ENCODE peak calls at places on chromosomes 12 and 14, in four cellular contexts. F, G, D and E are unnamed samples.

GRCh38 chr12:54437697-54438096 is 18.6 kb upstream of the ITGA5 start:
- DNase-seq in D (no peak), F (no peak), G (no peak), E (no peak)

GRCh38 chr14:37090026-37090425 is 82.4 kb downstream of the SLC25A21 start:
- DNase-seq in G (no peak), D (no peak), F (no peak), E (no peak)

GRCh38 chr12:96190403-96191170 is 3.6 kb upstream of the ELK3 start:
- DNase-seq in D (no peak), G (peak; percentile 23), F (no peak), E (no peak)

GRCh38 chr12:9651265-9651729 is 18.2 kb upstream of the CLEC2D start:
- DNase-seq in G (no peak), D (no peak), F (no peak), E (no peak)

GRCh38 chr12:70077441-70077840 is 165.8 kb upstream of the CNOT2 start:
- DNase-seq in F (no peak), G (no peak), D (no peak), E (no peak)

GRCh38 chr14:20970983-20971704 is 15.9 kb downstream of the RNASE2 start:
- DNase-seq in G (peak; percentile 80), D (peak; percentile 80), F (peak; percentile 76), E (peak; percentile 86)

GRCh38 chr12:67539946-67540345 is 108.6 kb upstream of the DYRK2 start:
- DNase-seq in F (no peak), G (no peak), D (no peak), E (no peak)

GRCh38 chr14:63642656-63643382 is 1.1 kb upstream of the WDR89 start:
- DNase-seq in D (no peak), F (no peak), G (no peak), E (no peak)

GRCh38 chr14:52121441-52121840 is 52.6 kb upstream of the NID2 start:
- DNase-seq in F (no peak), G (no peak), D (no peak), E (no peak)

GRCh38 chr12:118922405-118922804 is 58.9 kb upstream of the SRRM4 start:
- DNase-seq in G (no peak), F (no peak), D (no peak), E (no peak)

GRCh38 chr12:74111688-74112360 is 425.8 kb upstream of the ATXN7L3B start:
- DNase-seq in F (no peak), D (peak; percentile 7), G (peak; percentile 13), E (no peak)

GRCh38 chr12:468671-469389 is 9.1 kb downstream of the B4GALNT3 start:
- DNase-seq in F (no peak), G (no peak), D (no peak), E (peak; percentile 55)

GRCh38 chr14:92456215-92457017 is 57.2 kb upstream of the RIN3 start:
- DNase-seq in F (peak; percentile 53), D (peak; percentile 27), G (peak; percentile 59), E (peak; percentile 66)

GRCh38 chr12:75908961-75909699 is 122.4 kb downstream of the PHLDA1 start:
- DNase-seq in G (peak; percentile 27), F (no peak), D (no peak), E (peak; percentile 93)

GRCh38 chr12:54016478-54016964 is 7.7 kb downstream of the HOXC8 start:
- DNase-seq in D (no peak), G (no peak), F (peak; percentile 78), E (no peak)

GRCh38 chr14:29301571-29301970 is 535.0 kb downstream of the FOXG1 start:
- DNase-seq in F (no peak), D (no peak), G (no peak), E (no peak)

GRCh38 chr12:22691319-22691718 is 66.3 kb downstream of the ETNK1 start:
- DNase-seq in D (no peak), G (no peak), F (no peak), E (no peak)

GRCh38 chr12:123815968-123816367 is 53.9 kb downstream of the DNAH10 start:
- DNase-seq in G (no peak), F (no peak), D (no peak), E (no peak)

GRCh38 chr12:79983969-79984629 is 49.2 kb upstream of the PPP1R12A start:
- DNase-seq in G (no peak), F (peak; percentile 9), D (no peak), E (no peak)
- TF ChIP-seq MYC in G (no peak), F (no peak), D (no peak), E (no peak)

DNA sequence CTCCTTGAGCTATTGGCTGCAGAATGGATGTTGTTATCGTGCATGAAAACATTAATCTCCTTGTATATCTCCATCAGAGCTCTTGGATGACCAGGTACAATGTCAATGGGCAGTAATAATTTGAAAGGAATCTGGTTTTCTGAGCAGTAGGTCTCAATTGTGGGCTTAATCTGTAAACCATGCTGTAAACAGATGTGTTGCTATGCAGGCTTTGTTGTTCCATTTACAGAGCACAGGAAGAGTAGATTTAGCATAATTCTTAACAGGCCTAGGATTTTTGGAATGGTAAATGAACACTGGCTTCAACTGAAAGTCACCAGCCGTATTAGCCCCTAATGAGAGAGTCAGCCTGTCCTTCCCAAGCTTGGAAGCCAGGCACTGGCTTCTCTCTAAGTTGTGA is 50.4 kb downstream of the ATG14 start:
- DNase-seq in D (no peak), F (no peak), G (no peak), E (no peak)
- TF ChIP-seq JUN in D (no peak), F (no peak), G (no peak), E (no peak)

DNA sequence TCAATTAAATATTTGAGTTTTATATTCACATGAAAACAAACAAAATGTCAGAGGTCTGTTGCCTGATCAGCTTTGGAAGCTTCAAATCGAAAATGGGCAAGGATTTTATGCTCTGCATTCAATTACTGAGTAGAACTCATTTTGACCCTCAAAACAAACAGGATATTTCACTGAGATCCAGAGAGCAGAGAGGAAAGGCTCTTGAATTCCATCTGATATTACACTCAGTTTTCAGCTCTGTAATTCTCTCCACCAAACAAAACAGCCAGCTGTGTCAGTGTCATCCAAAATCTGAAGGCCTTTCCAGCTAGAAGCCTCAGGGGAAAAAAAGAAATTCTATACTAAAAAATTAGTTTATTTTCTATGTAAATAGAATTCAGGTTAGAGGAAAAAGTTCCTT is 128.5 kb upstream of the FLRT2 start:
- DNase-seq in D (no peak), G (no peak), F (no peak), E (peak; percentile 39)
- TF ChIP-seq MYC in D (no peak), G (no peak), F (no peak), E (no peak)

GRCh38 chr14:86532219-86532618 is 1002.3 kb downstream of the FLRT2 start:
- DNase-seq in G (no peak), D (no peak), F (no peak), E (no peak)
- TF ChIP-seq JUN in G (no peak), D (no peak), F (no peak), E (no peak)

GRCh38 chr12:58169826-58170225 is 228.5 kb downstream of the ATP23 start:
- DNase-seq in F (no peak), D (no peak), G (no peak), E (no peak)

GRCh38 chr12:58167622-58168021 is 226.3 kb downstream of the ATP23 start:
- DNase-seq in F (no peak), D (no peak), G (no peak), E (no peak)

GRCh38 chr12:58172433-58173073 is 231.2 kb downstream of the ATP23 start:
- DNase-seq in F (no peak), G (no peak), D (peak; percentile 9), E (no peak)

GRCh38 chr12:58174316-58174715 is 232.9 kb downstream of the ATP23 start:
- DNase-seq in G (no peak), F (no peak), D (no peak), E (peak; percentile 9)

DNA sequence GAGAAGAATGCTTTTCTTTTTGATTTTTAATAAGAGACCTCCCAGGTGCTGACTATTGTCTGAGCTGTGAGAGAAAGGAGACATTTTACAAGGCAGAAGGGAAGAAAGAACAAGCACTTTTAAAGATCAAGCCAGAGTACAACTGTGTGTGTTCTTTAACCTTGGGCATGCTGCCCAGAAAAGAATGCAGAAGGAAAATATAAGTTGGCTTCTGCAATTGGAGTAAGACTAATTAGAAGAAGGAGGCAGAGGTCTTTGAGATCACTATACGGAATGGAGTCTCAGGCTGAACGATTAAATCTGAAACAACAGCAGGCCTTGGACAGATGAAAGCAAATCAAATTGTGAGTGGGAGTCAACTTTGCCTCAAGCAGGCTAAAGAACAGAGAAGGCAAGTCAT is 230.5 kb downstream of the ATP23 start:
- DNase-seq in D (no peak), F (no peak), G (no peak), E (peak; percentile 80)
- TF ChIP-seq MYC in D (no peak), F (no peak), G (no peak), E (no peak)

DNA sequence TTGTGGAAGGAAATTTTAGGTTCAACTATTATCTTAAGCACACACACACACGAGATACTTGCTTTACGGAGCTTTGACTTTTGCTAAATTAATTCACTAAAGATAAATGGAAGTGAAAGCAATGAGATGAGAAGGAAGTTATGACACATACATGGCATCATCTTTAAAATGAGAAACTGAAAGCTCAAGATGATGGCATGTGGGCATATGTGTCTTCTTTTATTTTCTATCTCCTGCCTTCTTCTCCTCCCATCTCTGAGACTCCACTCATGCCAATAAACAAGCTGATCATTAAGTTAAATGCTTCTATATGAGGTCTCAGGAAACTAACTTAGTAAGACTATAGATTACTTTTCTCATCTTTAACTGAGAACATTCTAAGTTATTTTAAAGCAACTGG is 216.7 kb downstream of the MED13L start:
- DNase-seq in G (no peak), F (no peak), D (no peak), E (no peak)
- TF ChIP-seq JUN in G (no peak), F (no peak), D (no peak), E (no peak)

DNA sequence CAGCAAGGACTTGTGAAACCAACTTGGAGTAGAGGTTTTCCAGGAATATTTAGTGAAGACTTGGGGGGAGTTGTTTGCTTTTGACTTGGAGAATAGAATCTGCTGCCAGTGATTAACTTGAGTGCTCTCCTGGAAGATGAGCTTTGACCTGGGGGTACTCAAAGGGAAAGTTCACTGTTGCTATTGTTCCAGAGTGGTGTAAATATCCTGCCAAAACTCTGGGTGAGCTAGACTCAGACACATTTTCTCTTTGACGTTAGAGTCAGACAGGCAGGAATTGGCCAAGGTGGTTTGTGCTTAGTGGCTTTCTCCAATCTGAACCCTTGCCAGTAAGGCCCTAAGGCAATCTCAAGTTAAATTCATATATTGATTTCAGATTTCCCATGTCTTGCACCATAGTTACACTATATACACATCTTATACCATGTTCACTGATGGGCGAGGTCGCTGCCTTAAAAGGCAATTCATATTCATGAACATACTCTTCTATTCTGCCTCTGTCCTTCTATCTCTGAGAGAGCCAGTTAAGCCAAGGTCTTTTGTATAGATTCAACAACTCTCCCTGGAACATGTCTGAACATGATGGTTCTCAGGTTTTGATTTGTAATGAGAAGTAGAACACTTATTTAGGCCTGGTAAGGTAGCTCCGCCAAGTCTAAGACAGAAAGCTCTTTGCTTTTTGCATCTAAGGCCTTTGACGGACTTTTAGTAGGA is 204.6 kb upstream of the SLC38A2 start:
- DNase-seq in D (no peak), F (no peak), G (peak; percentile 89), E (no peak)
- TF ChIP-seq MYC in D (no peak), F (no peak), G (no peak), E (no peak)